ENCODE peak calls at places on chromosomes 6 and 20, in six cellular contexts. X, S, Z, W, G and A are unnamed samples.

GRCh38 chr6:158686791-158687381 is 37.0 kb downstream of the SYTL3 start:
- DNase-seq in G (peak), S (no peak), X (no peak), Z (no peak), W (no peak), A (no peak)

GRCh38 chr20:62360854-62361798 is 6.0 kb downstream of the LAMA5 start:
- DNase-seq in S (peak), G (no peak), Z (peak), W (no peak), X (no peak), A (no peak)

GRCh38 chr20:63087872-63088680 is 81.3 kb upstream of the BHLHE23 start:
- DNase-seq in G (no peak), Z (no peak), X (peak), S (peak), W (no peak), A (no peak)

GRCh38 chr6:81166770-81167169 is 585.7 kb downstream of the TENT5A start:
- DNase-seq in W (no peak), S (no peak), G (no peak), Z (no peak), X (no peak), A (no peak)

GRCh38 chr20:20412750-20413149 is 44.8 kb downstream of the INSM1 start:
- DNase-seq in S (no peak), Z (no peak), W (peak), X (no peak), G (no peak), A (no peak)

GRCh38 chr20:39909447-39909846 is 779.6 kb downstream of the MAFB start:
- DNase-seq in Z (peak), X (no peak), S (peak), G (no peak), W (no peak), A (no peak)

GRCh38 chr6:90940812-90941481 is 354.1 kb upstream of the MAP3K7 start:
- DNase-seq in Z (no peak), G (no peak), W (peak), S (no peak), X (no peak), A (peak)

GRCh38 chr20:52490715-52491430 is 299.3 kb upstream of the ZFP64 start:
- DNase-seq in Z (no peak), G (no peak), W (peak), X (no peak), S (no peak), A (no peak)

GRCh38 chr6:157741889-157742615 is 81.0 kb upstream of the SNX9 start:
- DNase-seq in G (no peak), Z (peak), S (peak), X (no peak), W (peak), A (no peak)

GRCh38 chr20:25238319-25239037 is 9.4 kb upstream of the PYGB start:
- DNase-seq in X (no peak), Z (no peak), G (no peak), S (peak), W (no peak), A (no peak)

GRCh38 chr6:88013015-88013414 is 34.6 kb upstream of the SPACA1 start:
- DNase-seq in Z (no peak), S (no peak), X (no peak), G (no peak), W (no peak), A (no peak)

GRCh38 chr6:123901441-123901840 is 97.8 kb downstream of the NKAIN2 start:
- DNase-seq in G (no peak), W (peak), X (no peak), S (no peak), Z (no peak), A (no peak)

GRCh38 chr20:50133474-50134217 is 19.9 kb downstream of the PEDS1 start:
- DNase-seq in Z (peak), S (no peak), X (no peak), G (no peak), W (no peak), A (no peak)

GRCh38 chr6:81075974-81076373 is 676.5 kb downstream of the TENT5A start:
- DNase-seq in G (no peak), W (peak), X (no peak), S (no peak), Z (no peak), A (no peak)

GRCh38 chr6:30711758-30712380 is 5.2 kb downstream of the MDC1 start:
- DNase-seq in X (no peak), S (no peak), G (no peak), Z (no peak), W (no peak), A (no peak)

GRCh38 chr6:166097914-166098522 is 69.6 kb downstream of the TBXT start:
- DNase-seq in G (peak), W (peak), X (peak), S (peak), Z (peak), A (peak)

GRCh38 chr20:4989570-4989969 is 11.7 kb downstream of the SLC23A2 start:
- DNase-seq in S (no peak), X (no peak), Z (peak), W (no peak), G (no peak), A (no peak)

GRCh38 chr6:93644611-93645010 is 225.3 kb upstream of the EPHA7 start:
- DNase-seq in G (no peak), W (peak), X (no peak), Z (no peak), S (no peak), A (no peak)

GRCh38 chr6:170193326-170193821 is 97.5 kb downstream of the DLL1 start:
- DNase-seq in S (no peak), W (no peak), X (no peak), G (no peak), Z (no peak), A (no peak)

GRCh38 chr20:35663813-35664543 is 722 bp downstream of the CPNE1 start:
- DNase-seq in Z (peak), G (peak), W (peak), S (no peak), X (peak), A (peak)

GRCh38 chr6:1208876-1209275 is 103.0 kb upstream of the FOXQ1 start:
- DNase-seq in X (no peak), G (no peak), Z (no peak), W (no peak), S (no peak), A (no peak)

GRCh38 chr20:39112196-39112743 is 150.1 kb downstream of the DHX35 start:
- DNase-seq in Z (peak), S (no peak), X (peak), G (peak), W (peak), A (peak)

GRCh38 chr6:9487128-9487527 is 927.7 kb downstream of the TFAP2A start:
- DNase-seq in G (no peak), S (no peak), X (no peak), W (no peak), Z (no peak), A (no peak)

GRCh38 chr6:145632971-145633370 is 102.3 kb downstream of the EPM2A start:
- DNase-seq in Z (no peak), G (no peak), X (no peak), S (no peak), W (no peak), A (no peak)

GRCh38 chr20:24106801-24107158 is 118.2 kb upstream of the GGTLC1 start:
- DNase-seq in G (no peak), Z (no peak), X (no peak), S (no peak), W (no peak), A (no peak)

GRCh38 chr6:43900560-43901329 is 130.7 kb downstream of the VEGFA start:
- DNase-seq in G (no peak), X (no peak), Z (no peak), S (no peak), W (no peak), A (no peak)

GRCh38 chr6:16333580-16333979 is 95.2 kb downstream of the GMPR start:
- DNase-seq in G (no peak), W (no peak), S (no peak), X (no peak), Z (no peak), A (peak)

GRCh38 chr20:34965051-34965450 is 9.4 kb downstream of the MYH7B start:
- DNase-seq in X (no peak), W (no peak), S (no peak), G (no peak), Z (no peak), A (no peak)

GRCh38 chr6:22062807-22063408 is 233.9 kb downstream of the PRL start:
- DNase-seq in Z (no peak), G (no peak), S (no peak), W (peak), X (no peak), A (no peak)

GRCh38 chr20:33814238-33814712 is 3.1 kb downstream of the CHMP4B start:
- DNase-seq in W (peak), G (no peak), X (no peak), S (no peak), Z (no peak), A (peak)
- TF ChIP-seq POLR2A in W (no peak), G (no peak), X (no peak), S (no peak), Z (no peak), A (no peak)

DNA sequence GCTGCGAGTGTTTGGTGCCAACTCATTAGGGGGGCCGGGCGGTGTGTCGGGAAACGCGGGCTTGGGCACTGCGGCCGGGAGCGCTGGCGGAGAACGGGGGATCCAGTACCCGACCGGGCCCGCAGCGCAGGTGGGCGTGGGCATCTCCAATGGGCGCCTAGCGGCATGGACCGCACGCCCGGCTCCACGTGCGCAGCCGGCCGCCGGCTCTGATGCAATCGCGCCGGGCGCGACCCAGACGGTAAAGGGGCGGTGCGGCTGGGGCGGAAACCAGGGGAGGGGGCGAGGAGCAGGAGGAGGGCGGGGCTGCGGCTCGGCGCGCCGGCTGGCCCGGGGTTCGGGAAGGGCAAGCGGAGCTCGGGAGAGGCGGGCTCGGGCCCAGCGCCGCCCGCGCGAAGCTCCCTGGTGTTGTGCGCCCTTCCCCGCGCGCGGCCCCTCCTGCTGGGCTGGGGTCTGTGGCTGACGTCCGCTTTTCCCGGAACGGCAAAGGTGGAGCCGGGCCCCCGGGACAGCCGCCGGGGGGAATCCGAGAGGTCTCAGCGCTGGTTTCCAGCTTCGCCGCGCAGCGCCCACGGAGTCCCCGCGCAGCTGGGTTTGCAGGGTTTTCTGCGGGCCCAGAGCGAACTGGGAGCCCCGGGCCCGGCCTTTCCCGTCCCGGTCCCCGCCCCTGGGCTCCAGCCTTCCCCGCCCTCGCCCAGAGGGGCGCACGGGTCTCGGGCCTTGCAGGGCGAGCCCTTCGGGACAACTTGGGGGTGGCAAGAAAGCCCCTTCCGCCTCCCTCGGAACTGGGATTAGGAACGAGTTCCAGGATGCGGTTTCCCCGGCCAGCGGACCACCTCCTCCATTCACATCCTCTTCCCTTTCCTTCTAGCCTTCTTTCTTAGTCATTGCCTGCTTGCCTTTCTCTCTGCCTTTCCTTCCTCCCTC is 908 bp downstream of the MTHFD1L start:
- DNase-seq in Z (peak), G (peak), S (peak), W (peak), X (peak), A (peak)
- TF ChIP-seq POLR2A in Z (peak), G (peak), S (no peak), W (peak), X (peak), A (no peak)

GRCh38 chr6:141562181-141562800 is 570.4 kb upstream of the GJE1 start:
- DNase-seq in S (peak), G (no peak), X (peak), Z (peak), W (peak), A (peak)

GRCh38 chr6:141562801-141563763 is 569.6 kb upstream of the GJE1 start:
- DNase-seq in G (peak), W (peak), S (peak), Z (peak), X (peak), A (peak)

DNA sequence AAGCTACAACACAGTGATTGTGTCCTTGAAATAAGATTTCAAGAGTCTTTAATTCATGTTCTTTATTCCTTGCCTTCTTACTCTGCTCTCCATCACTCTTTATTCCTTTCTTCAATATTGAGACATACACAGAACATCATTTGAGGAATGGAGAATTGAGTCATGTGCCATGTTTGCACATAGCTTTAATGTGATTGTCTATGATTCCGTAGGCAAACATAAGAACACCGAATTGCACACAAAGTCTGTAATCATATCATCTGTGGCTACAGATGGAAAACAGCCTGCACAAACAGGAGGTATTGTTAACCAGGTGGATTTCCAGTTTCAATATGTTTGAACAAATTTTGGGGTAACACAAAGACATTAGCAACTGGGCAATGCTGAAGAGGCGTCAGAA is 571.6 kb upstream of the GJE1 start:
- DNase-seq in W (no peak), Z (no peak), X (no peak), S (no peak), G (no peak), A (no peak)
- TF ChIP-seq POLR2A in W (no peak), Z (no peak), X (no peak), S (no peak), G (no peak), A (no peak)

DNA sequence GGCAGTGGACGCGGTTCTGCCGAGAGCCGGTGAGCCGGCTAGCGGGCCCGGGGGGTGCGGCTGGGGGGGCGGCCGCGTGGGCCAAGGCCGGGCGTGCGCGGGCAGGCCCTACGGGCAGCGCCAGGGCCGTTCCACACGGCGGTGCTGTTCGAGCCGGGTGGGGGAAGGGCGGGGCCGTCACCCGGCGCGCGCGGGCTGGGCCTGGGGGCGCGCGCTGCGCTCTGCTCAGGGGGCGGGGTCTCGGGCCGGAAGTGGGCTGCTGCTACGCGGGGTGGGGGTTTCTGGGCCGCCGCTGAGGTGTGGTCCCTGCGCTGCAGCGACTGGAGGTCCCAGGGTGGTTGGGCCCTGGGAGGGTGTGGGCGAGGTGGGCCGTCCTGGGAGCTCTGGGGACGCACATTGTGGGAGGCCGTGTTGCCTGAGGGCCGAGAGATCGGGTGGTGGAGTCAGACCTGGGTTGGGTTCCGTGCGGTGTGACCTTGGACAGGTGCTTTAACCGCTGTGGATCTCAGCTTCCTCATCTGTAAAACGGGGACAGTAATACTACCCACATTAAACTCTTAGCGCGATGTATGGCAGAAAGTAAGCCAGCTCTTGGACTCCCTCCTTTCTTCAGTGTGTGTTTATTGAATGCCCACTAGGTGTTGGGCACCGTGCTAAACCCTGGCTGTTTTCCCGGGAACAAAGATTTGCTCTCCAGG is 395 bp downstream of the MAPRE1 start:
- DNase-seq in G (peak), S (no peak), Z (peak), X (peak), W (peak), A (peak)
- TF ChIP-seq POLR2A in G (peak), S (no peak), Z (peak), X (no peak), W (no peak), A (peak)